ENCODE peak calls at places on chromosome 10, in six cellular contexts. A is gastrocnemius medialis, G is ovary, B is stomach, H is body of pancreas, D is A549. T is an unnamed sample.

GRCh38 chr10:45471531-45472310 is 97.7 kb downstream of the ALOX5 start:
- DNase-seq in A (no peak), G (no peak), B (no peak), H (no peak), D (no peak), T (no peak)

GRCh38 chr10:122220736-122221135 is 50.4 kb upstream of the BTBD16 start:
- DNase-seq in A (no peak), G (no peak), B (no peak), H (no peak), D (no peak), T (no peak)

GRCh38 chr10:78290131-78290750 is 256.6 kb downstream of the RPS24 start:
- DNase-seq in A (no peak), G (no peak), B (no peak), H (no peak), D (no peak), T (no peak)

GRCh38 chr10:75987610-75988009 is 556.2 kb downstream of the LRMDA start:
- DNase-seq in A (no peak), G (no peak), B (no peak), H (no peak), D (peak; percentile 19), T (no peak)

GRCh38 chr10:71435571-71436267 is 39.0 kb downstream of the CDH23 start:
- DNase-seq in A (no peak), G (peak; percentile 9), B (no peak), H (no peak), D (no peak), T (no peak)

GRCh38 chr10:77746313-77746712 is 108.7 kb upstream of the KCNMA1 start:
- DNase-seq in A (no peak), G (peak; percentile 12), B (no peak), H (no peak), D (no peak), T (no peak)

GRCh38 chr10:12909836-12910185 is 91.7 kb downstream of the CCDC3 start:
- DNase-seq in A (no peak), G (no peak), B (no peak), H (no peak), D (peak; percentile 13), T (no peak)

GRCh38 chr10:13404305-13404759 is 56.2 kb upstream of the SEPHS1 start:
- DNase-seq in A (no peak), G (no peak), B (no peak), H (no peak), D (no peak), T (no peak)

GRCh38 chr10:123558651-123559050 is 107.5 kb upstream of the GPR26 start:
- DNase-seq in A (no peak), G (no peak), B (no peak), H (no peak), D (no peak), T (no peak)

GRCh38 chr10:28853195-28853594 is 175.9 kb downstream of the BAMBI start:
- DNase-seq in A (no peak), G (peak; percentile 51), B (no peak), H (peak; percentile 29), D (no peak), T (no peak)

GRCh38 chr10:108673756-108674155 is 1249.6 kb downstream of the XPNPEP1 start:
- DNase-seq in A (no peak), G (no peak), B (no peak), H (no peak), D (no peak), T (no peak)

GRCh38 chr10:21724695-21725371 is 190.8 kb downstream of the MLLT10 start:
- DNase-seq in A (peak; percentile 80), G (peak; percentile 97), B (peak; percentile 73), H (peak; percentile 94), D (peak; percentile 94), T (peak; percentile 93)

GRCh38 chr10:13969118-13969791 is 361.5 kb downstream of the FRMD4A start:
- DNase-seq in A (no peak), G (no peak), B (no peak), H (no peak), D (no peak), T (no peak)

GRCh38 chr10:88253120-88253519 is 330.0 kb downstream of the RNLS start:
- DNase-seq in A (no peak), G (no peak), B (no peak), H (no peak), D (no peak), T (no peak)

GRCh38 chr10:78754269-78755074 is 314.3 kb upstream of the ZMIZ1 start:
- DNase-seq in A (no peak), G (no peak), B (no peak), H (no peak), D (no peak), T (no peak)

GRCh38 chr10:121498071-121498470 is 100.2 kb downstream of the FGFR2 start:
- DNase-seq in A (no peak), G (no peak), B (no peak), H (no peak), D (no peak), T (no peak)

GRCh38 chr10:33265621-33266020 is 68.8 kb downstream of the NRP1 start:
- DNase-seq in A (no peak), G (no peak), B (peak; percentile 75), H (peak; percentile 74), D (no peak), T (no peak)

GRCh38 chr10:60732240-60733188 is 45.8 kb upstream of the CDK1 start:
- DNase-seq in A (no peak), G (peak; percentile 49), B (peak; percentile 58), H (peak; percentile 55), D (no peak), T (no peak)

GRCh38 chr10:99304027-99304856 is 24.9 kb upstream of the CNNM1 start:
- DNase-seq in A (no peak), G (no peak), B (no peak), H (peak; percentile 67), D (peak; percentile 36), T (no peak)

GRCh38 chr10:13651969-13652720 is 65.4 kb downstream of the PRPF18 start:
- DNase-seq in A (no peak), G (no peak), B (no peak), H (no peak), D (no peak), T (no peak)

GRCh38 chr10:2122431-2123124 is 385.3 kb upstream of the ADARB2 start:
- DNase-seq in A (no peak), G (no peak), B (no peak), H (no peak), D (no peak), T (no peak)

GRCh38 chr10:61628875-61629513 is 33.7 kb upstream of the CABCOCO1 start:
- DNase-seq in A (no peak), G (no peak), B (no peak), H (no peak), D (peak; percentile 88), T (peak; percentile 18)

GRCh38 chr10:8051109-8051781 is 3.2 kb upstream of the GATA3 start:
- DNase-seq in A (no peak), G (no peak), B (no peak), H (no peak), D (no peak), T (no peak)

GRCh38 chr10:94524146-94524545 is 21.4 kb upstream of the HELLS start:
- DNase-seq in A (no peak), G (no peak), B (no peak), H (no peak), D (no peak), T (no peak)

GRCh38 chr10:68471063-68471585 is 649 bp downstream of the DNA2 start:
- DNase-seq in A (no peak), G (no peak), B (no peak), H (no peak), D (no peak), T (no peak)

GRCh38 chr10:68474021-68474420 is 2.2 kb upstream of the DNA2 start:
- DNase-seq in A (no peak), G (no peak), B (no peak), H (no peak), D (no peak), T (no peak)

GRCh38 chr10:68469838-68470237 is 1.9 kb downstream of the DNA2 start:
- DNase-seq in A (no peak), G (no peak), B (no peak), H (no peak), D (no peak), T (no peak)

GRCh38 chr10:68470300-68470699 is 1.5 kb downstream of the DNA2 start:
- DNase-seq in A (no peak), G (no peak), B (no peak), H (no peak), D (no peak), T (no peak)

DNA sequence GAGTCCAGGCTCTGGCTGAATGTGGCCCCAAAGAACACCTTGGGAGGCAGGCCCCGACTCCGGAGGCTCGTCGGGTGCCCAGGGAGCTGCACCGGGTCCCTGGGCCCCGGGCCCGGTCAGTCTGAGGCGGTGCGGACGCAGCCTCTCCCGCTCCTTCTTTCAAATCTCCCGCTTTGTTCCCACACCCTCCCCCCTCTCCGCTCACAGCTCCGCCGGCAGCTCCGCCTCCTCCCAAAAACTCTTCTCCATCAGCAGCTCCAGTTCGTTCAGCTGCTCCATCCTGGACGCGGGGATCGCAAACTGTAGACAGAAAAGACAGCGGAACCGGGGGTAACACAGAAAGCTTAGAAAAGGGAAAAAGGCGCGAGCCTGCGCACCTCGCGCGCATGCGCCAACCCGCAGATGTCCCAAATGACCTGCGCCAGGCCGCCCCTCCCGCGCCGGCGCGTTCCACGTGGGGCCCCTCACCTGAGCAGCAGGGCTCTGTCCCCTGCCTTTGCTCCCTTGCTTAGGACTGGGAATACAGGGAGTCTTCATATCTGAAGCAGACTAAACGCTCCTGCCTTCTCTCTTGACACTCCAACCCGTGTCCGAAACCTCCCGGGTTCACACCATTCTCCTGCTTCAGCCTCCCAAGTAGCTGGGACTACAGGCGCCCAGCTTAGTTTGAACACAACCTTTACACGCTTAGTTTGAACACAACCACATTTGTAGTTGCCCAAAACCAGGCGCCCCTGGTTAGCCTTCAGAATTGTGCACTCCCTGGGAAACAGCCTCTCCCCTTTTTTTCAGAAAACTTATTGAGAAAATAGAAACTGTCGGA is at the start of gene DNA2:
- DNase-seq in A (peak; percentile 9), G (peak; percentile 63), B (peak; percentile 62), H (peak; percentile 66), D (peak; percentile 81), T (no peak)
- TF ChIP-seq POLR2A in A (no peak), G (no peak), B (no peak), H (no peak), D (peak; percentile 74), T (no peak)

GRCh38 chr10:103855424-103855823 is at the start of gene SH3PXD2A:
- DNase-seq in A (no peak), G (peak; percentile 44), B (no peak), H (peak; percentile 48), D (no peak), T (no peak)
- H3K27ac ChIP-seq in A (peak within 1 kb of the TSS; percentile 68), G (peak within 1 kb of the TSS; percentile 82), B (peak within 1 kb of the TSS; percentile 82), H (peak within 1 kb of the TSS; percentile 40), D (peak within 1 kb of the TSS; percentile 86), T (peak within 1 kb of the TSS; percentile 84)

GRCh38 chr10:102268333-102268999 is 23.1 kb downstream of the GBF1 start:
- DNase-seq in A (no peak), G (no peak), B (no peak), H (no peak), D (no peak), T (no peak)
- TF ChIP-seq CTCF in A (no peak), G (no peak), B (no peak), H (no peak), D (no peak), T (no peak)

DNA sequence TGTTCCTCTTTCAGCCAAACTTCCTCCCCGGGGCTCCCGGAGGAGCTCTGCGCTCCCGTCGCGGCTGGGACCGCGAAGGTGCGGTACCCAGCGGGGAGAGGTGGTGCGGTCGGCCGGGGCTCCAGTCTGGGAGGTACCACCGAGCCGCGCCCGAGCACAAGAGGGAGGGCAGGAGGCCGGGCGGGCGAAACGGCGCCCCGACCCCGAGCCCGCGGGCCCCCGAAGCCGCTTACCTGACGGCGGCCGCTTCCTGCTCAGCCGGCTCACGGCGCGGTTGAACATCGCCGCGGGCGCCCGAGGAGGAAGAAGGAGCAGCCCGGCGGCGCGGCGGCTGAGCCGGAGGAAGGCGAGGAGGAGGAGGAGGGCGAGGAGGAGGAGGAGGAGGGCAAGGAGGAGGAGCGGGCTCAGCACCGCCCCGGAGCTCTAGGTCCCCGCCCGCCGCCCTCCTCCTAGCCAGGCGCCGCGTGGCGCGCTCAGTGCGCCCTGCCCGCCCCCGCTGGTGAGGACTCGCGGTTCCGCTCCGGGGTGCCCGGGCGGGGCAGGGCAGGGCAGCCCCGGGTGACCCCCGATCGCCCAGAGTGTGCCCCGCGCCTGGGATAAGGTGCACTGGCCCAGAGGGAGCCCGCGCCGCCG is at the start of gene RGS10:
- DNase-seq in A (peak; percentile 57), G (peak; percentile 33), B (peak; percentile 78), H (peak; percentile 49), D (peak; percentile 76), T (no peak)
- TF ChIP-seq POLR2A in A (peak; percentile 69), G (peak; percentile 42), B (no peak), H (no peak), D (peak; percentile 91), T (no peak)